ENCODE peak calls at places on chromosomes 2 and 18, in seven cellular contexts. O is foreskin fibroblast, V is kidney epithelial cell, L is psoas muscle, E is heart left ventricle, B is right lobe of liver, X is HCT116. T is an unnamed sample.

GRCh38 chr2:216850665-216851327 is 9.1 kb downstream of the TNP1 start:
- DNase-seq in O (peak), V (no peak), L (no peak), E (no peak), B (no peak), X (no peak), T (no peak)

GRCh38 chr2:66574701-66575624 is 140.0 kb downstream of the MEIS1 start:
- DNase-seq in O (peak), V (peak), L (peak), E (peak), B (peak), X (no peak), T (no peak)

GRCh38 chr18:64799378-64799777 is 650.5 kb upstream of the LINC00305 start:
- DNase-seq in O (no peak), V (peak), L (no peak), E (no peak), B (no peak), X (no peak), T (no peak)

GRCh38 chr18:8615397-8616025 is 6.3 kb downstream of the RAB12 start:
- DNase-seq in O (peak), V (peak), L (no peak), E (no peak), B (no peak), X (no peak), T (no peak)

GRCh38 chr18:14940738-14941137 is 192.8 kb downstream of the ANKRD30B start:
- DNase-seq in O (no peak), V (no peak), L (no peak), E (no peak), B (no peak), X (no peak), T (no peak)

GRCh38 chr18:28581503-28582169 is 404.7 kb upstream of the CDH2 start:
- DNase-seq in O (peak), V (no peak), L (no peak), E (no peak), B (no peak), X (no peak), T (no peak)

GRCh38 chr2:86216577-86217555 is 17.6 kb downstream of the MRPL35 start:
- DNase-seq in O (peak), V (no peak), L (no peak), E (no peak), B (no peak), X (no peak), T (no peak)

GRCh38 chr2:238098854-238099708 is 1.1 kb upstream of the ESPNL start:
- DNase-seq in O (no peak), V (peak), L (peak), E (no peak), B (peak), X (no peak), T (no peak)

GRCh38 chr2:208407667-208408066 is 1.1 kb downstream of the PTH2R start:
- DNase-seq in O (peak), V (no peak), L (no peak), E (no peak), B (no peak), X (no peak), T (no peak)

DNA sequence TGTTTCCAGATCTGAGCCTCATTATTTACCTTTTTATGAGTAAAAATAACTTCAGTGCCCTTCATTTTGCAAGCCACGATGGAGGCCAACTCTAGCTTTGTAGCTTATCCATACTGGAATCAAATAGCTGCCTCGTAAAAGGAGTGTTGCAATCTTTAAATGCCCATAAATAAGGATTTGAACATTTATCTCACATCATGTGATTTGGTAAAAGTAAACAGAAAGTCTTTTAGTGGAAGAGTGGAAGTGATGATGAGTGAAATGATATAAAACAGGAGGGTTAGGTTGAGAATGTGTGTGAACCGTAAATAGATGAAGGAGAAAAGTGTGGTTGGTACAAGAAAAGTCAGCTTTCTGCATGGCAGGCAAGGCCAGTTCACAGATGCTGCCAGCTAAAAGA is 348.9 kb downstream of the OSR1 start:
- DNase-seq in O (peak), V (no peak), L (no peak), E (no peak), B (no peak), X (no peak), T (no peak)
- TF ChIP-seq CTCF in O (no peak), V (no peak), L (no peak), E (no peak), B (no peak), X (no peak), T (no peak)

GRCh38 chr2:172285760-172286159 is 141.6 kb upstream of the ITGA6 start:
- DNase-seq in O (no peak), V (no peak), L (no peak), E (no peak), B (no peak), X (no peak), T (no peak)
- H3K4me3 ChIP-seq in O (no peak), V (no peak), L (no peak), E (no peak), B (no peak), X (no peak), T (no peak)

GRCh38 chr2:27133905-27134780 is at the start of gene PREB:
- DNase-seq in O (peak), V (peak), L (peak), E (peak), B (peak), X (peak), T (peak)
- TF ChIP-seq CTCF in O (peak), V (peak), L (no peak), E (peak), B (no peak), X (no peak), T (peak)

DNA sequence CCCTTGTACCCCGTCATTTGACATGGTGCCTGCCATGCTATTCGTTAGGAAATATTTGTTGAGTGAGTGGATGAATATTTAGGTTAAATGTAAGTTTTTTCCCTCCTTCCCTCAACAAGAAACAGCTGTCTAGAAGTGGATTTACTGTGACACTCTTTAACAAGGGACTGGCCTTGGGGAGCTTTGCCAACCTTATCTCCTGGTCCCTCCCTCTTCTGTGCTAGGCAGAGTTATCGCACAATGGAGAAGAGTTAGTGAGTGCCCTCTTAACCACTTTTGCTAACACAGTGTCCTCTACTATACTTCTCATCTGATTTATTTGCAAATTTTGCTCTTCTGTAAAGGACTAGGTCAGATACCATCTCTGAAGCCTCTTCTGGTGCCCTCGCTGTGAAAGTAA is 61.2 kb downstream of the DIS3L2 start:
- DNase-seq in O (peak), V (no peak), L (no peak), E (no peak), B (no peak), X (no peak), T (no peak)
- H3K4me3 ChIP-seq in O (no peak), V (no peak), L (no peak), E (no peak), B (no peak), X (no peak), T (no peak)

T was measured in GM06990.